ENCODE peak calls at places on chromosome 15, in six cellular contexts. A is WERI-Rb-1, O is PC-9, W is lung, M is trophoblast cell, Y is H9. L is an unnamed sample.

GRCh38 chr15:66328721-66329220 is 27.7 kb downstream of the TIPIN start:
- DNase-seq in Y (no peak), M (no peak), O (no peak), W (no peak), A (no peak), L (no peak)

GRCh38 chr15:52406601-52407000 is 111.0 kb upstream of the MYO5C start:
- DNase-seq in Y (no peak), M (no peak), W (no peak), A (no peak), O (no peak), L (no peak)

GRCh38 chr15:78995921-78996780 is 51.3 kb upstream of the CTSH start:
- DNase-seq in Y (no peak), A (no peak), M (no peak), O (no peak), W (no peak), L (no peak)

GRCh38 chr15:25688166-25688565 is 175.0 kb downstream of the ATP10A start:
- DNase-seq in O (no peak), A (no peak), W (no peak), Y (no peak), M (no peak), L (no peak)

GRCh38 chr15:101001056-101001455 is 81.9 kb downstream of the LRRK1 start:
- DNase-seq in O (no peak), Y (no peak), W (no peak), M (no peak), A (no peak), L (peak; percentile 16)

GRCh38 chr15:61186905-61187865 is 41.9 kb downstream of the RORA start:
- DNase-seq in W (peak; percentile 45), Y (no peak), M (no peak), A (no peak), O (no peak), L (no peak)

GRCh38 chr15:90222538-90222937 is 11.2 kb downstream of the CIB1 start:
- DNase-seq in O (no peak), M (no peak), A (no peak), Y (no peak), W (no peak), L (no peak)

GRCh38 chr15:70723124-70723427 is 40.3 kb downstream of the UACA start:
- DNase-seq in Y (no peak), A (no peak), W (no peak), M (no peak), O (no peak), L (no peak)

GRCh38 chr15:58952751-58953150 is 19.3 kb upstream of the SLTM start:
- DNase-seq in Y (no peak), O (peak; percentile 85), A (no peak), M (peak; percentile 37), W (no peak), L (no peak)

GRCh38 chr15:62171882-62172281 is 6.8 kb upstream of the C2CD4B start:
- DNase-seq in A (no peak), O (no peak), M (no peak), W (no peak), Y (no peak), L (no peak)

GRCh38 chr15:60389261-60390077 is 8.3 kb downstream of the ANXA2 start:
- DNase-seq in M (no peak), W (no peak), O (no peak), Y (no peak), A (no peak), L (peak; percentile 14)

GRCh38 chr15:90376789-90377188 is 11.3 kb upstream of the IQGAP1 start:
- DNase-seq in W (no peak), M (no peak), O (no peak), Y (no peak), A (no peak), L (no peak)

GRCh38 chr15:94252906-94253305 is 21.5 kb downstream of the MCTP2 start:
- DNase-seq in Y (no peak), O (no peak), M (no peak), A (no peak), W (no peak), L (no peak)

GRCh38 chr15:26628879-26629529 is 143.9 kb downstream of the GABRB3 start:
- DNase-seq in Y (peak; percentile 95), A (no peak), W (peak; percentile 80), M (no peak), O (no peak), L (no peak)

GRCh38 chr15:55016225-55016624 is 180.5 kb downstream of the RSL24D1 start:
- DNase-seq in O (no peak), Y (no peak), W (no peak), M (no peak), A (no peak), L (no peak)

DNA sequence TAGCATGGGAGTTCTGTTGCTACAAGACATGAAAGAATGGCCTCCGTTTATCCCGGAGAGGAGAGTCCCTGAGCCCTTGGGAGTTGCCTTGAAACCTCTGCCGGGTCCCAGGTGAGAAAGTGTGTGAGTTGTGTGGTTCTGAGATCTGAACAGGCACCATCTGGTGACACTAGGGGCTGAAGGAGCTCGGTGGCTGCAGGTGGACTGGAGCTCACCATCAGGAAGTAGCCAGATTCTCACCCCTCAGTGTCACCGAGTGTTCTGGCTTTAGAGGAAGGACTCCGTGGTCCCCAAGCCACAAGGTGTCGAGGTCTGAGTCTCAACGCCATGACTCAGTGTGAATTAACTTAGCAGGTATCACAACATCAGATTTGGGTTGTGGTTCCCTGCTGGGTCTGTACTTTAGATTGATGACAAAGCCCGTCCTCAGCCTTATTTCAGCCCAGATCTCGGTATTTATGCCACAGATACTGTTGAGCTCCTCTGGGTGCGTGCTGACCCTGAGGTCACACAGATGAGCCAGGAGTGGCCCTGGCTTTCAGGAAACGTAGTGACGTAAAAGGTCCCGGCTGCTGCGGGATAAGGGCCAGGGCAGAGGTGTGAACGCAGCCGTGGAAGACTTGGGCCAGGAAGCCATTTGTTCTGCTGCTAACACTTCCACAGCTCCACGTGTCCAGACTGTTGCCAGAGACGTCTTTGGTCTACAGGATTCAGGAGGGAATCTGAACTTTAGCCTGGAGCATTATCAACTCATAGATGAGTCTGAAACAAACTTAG is 54.4 kb downstream of the PGPEP1L start:
- DNase-seq in Y (no peak), M (no peak), A (no peak), W (no peak), O (peak; percentile 18), L (no peak)
- H3K27ac ChIP-seq in Y (no peak overlapping the region), M (no peak overlapping the region), A (no peak overlapping the region), W (peak overlapping the region; percentile 86), O (no peak overlapping the region), L (no peak overlapping the region)

GRCh38 chr15:44489464-44489863 is 47.5 kb upstream of the EIF3J start:
- DNase-seq in A (no peak), M (no peak), W (no peak), Y (no peak), O (peak; percentile 51), L (peak; percentile 67)
- H3K27ac ChIP-seq in A (no peak overlapping the region), M (no peak overlapping the region), W (no peak overlapping the region), Y (no peak overlapping the region), O (no peak overlapping the region), L (peak overlapping the region; percentile 41)

GRCh38 chr15:99441427-99441766 is 124.4 kb upstream of the MEF2A start:
- DNase-seq in W (no peak), Y (no peak), A (no peak), M (no peak), O (no peak), L (no peak)
- H3K27ac ChIP-seq in W (no peak overlapping the region), Y (no peak overlapping the region), A (no peak overlapping the region), M (no peak overlapping the region), O (peak overlapping the region; percentile 75), L (no peak overlapping the region)

GRCh38 chr15:83310521-83311456 is 26.3 kb upstream of the BNC1 start:
- DNase-seq in O (peak; percentile 39), W (no peak), M (no peak), A (no peak), Y (no peak), L (no peak)
- H3K27ac ChIP-seq in O (peak overlapping the region; percentile 77), W (no peak overlapping the region), M (no peak overlapping the region), A (no peak overlapping the region), Y (no peak overlapping the region), L (no peak overlapping the region)

GRCh38 chr15:88993662-88994061 is 80.5 kb upstream of the MFGE8 start:
- DNase-seq in Y (no peak), A (no peak), M (no peak), O (no peak), W (no peak), L (no peak)

GRCh38 chr15:88992912-88993376 is 79.8 kb upstream of the MFGE8 start:
- DNase-seq in W (no peak), M (no peak), Y (no peak), A (no peak), O (no peak), L (no peak)

GRCh38 chr15:88992216-88992615 is 79.0 kb upstream of the MFGE8 start:
- DNase-seq in A (no peak), W (no peak), O (no peak), Y (no peak), M (no peak), L (no peak)

GRCh38 chr15:88995449-88995848 is 82.3 kb upstream of the MFGE8 start:
- DNase-seq in M (no peak), O (no peak), A (no peak), Y (no peak), W (no peak), L (no peak)

GRCh38 chr15:88994286-88994685 is 81.1 kb upstream of the MFGE8 start:
- DNase-seq in A (no peak), O (no peak), Y (no peak), W (no peak), M (no peak), L (no peak)
- H3K27ac ChIP-seq in A (no peak overlapping the region), O (no peak overlapping the region), Y (peak overlapping the region; percentile 98), W (no peak overlapping the region), M (peak overlapping the region; percentile 86), L (no peak overlapping the region)

DNA sequence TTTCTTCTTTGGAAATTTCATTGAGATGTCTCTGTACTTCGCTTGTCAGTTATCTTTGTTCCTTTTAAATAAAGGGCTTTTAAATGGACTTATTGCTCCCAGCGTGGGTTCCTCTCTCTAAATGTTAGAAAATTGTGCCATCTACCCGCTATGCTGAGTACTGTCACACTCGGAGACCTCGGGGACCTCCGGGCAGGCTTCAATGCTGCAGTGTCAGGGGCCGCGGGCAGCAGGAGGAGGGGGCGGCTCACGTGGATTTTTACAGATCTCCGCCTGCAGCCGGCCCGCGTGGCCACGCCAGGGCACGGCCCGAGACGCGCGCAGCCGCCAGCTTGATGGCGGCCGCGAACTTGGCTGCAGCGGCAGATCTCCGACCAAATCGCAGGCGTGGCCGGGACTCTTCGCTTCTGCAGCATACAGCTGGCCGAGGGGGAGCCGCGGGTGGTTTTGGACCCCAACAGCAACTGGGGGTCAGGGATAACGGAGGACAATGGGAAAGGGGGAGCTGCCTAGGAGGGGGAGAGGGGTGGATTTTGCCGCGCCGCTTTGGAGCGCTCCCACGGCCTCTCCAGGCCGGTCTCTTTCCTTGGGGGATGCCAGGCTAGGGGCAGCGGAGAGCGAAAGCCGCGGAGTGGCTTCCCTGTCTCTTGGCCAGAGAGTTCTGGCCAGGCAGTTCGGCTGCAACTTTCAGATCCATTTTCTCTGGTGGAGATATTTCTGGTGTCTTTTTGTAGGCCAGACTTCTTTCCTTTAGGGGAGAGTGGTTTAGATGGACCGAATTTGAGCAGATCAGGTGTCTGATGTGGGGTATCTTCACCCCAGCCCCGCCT is 15.3 kb downstream of the NR2F2 start:
- DNase-seq in A (peak; percentile 61), O (no peak), W (peak; percentile 68), Y (peak; percentile 70), M (no peak), L (peak; percentile 41)
- H3K27ac ChIP-seq in A (no peak overlapping the region), O (no peak overlapping the region), W (peak overlapping the region; percentile 84), Y (no peak overlapping the region), M (no peak overlapping the region), L (no peak overlapping the region)

GRCh38 chr15:33069161-33069560 is 125.4 kb downstream of the FMN1 start:
- DNase-seq in Y (no peak), M (no peak), A (no peak), W (no peak), O (no peak), L (no peak)
- H3K27ac ChIP-seq in Y (peak overlapping the region; percentile 56), M (peak overlapping the region; percentile 15), A (no peak overlapping the region), W (peak overlapping the region; percentile 89), O (peak overlapping the region; percentile 96), L (peak overlapping the region; percentile 81)

L was measured in SJSA1.